ENCODE peak calls at places on chromosomes 13 and 19, in nine cellular contexts. One of them, this sample, is unnamed.

GRCh38 chr13:51152713-51153112 is 41.6 kb upstream of the C13orf42 start:
- DNase-seq in ureter: no peak
- DNase-seq in CD8-positive, alpha-beta T cell: no peak
- DNase-seq in effector memory CD4-positive, alpha-beta T cell: no peak
- DNase-seq in SW 1271: no peak
- DNase-seq in stimulated activated CD8-positive, alpha-beta memory T cell treated with anti-CD3 and anti-CD28 coated beads, Interleukin-15, amount 100 ng/mL, for 24 hours: no peak
- DNase-seq in T follicular helper cell: no peak
- DNase-seq in progenitor cell of endocrine pancreas: no peak
- DNase-seq in fibroblast of lung: no peak
- DNase-seq in this sample: no peak

GRCh38 chr19:2228157-2229030 is 7.7 kb downstream of the PLEKHJ1 start:
- DNase-seq in SW 1271: no peak
- DNase-seq in progenitor cell of endocrine pancreas: no peak
- DNase-seq in ureter: no peak
- DNase-seq in effector memory CD4-positive, alpha-beta T cell: no peak
- DNase-seq in fibroblast of lung: no peak
- DNase-seq in stimulated activated CD8-positive, alpha-beta memory T cell treated with anti-CD3 and anti-CD28 coated beads, Interleukin-15, amount 100 ng/mL, for 24 hours: no peak
- DNase-seq in T follicular helper cell: no peak
- DNase-seq in CD8-positive, alpha-beta T cell: no peak
- DNase-seq in this sample: no peak

GRCh38 chr13:114007566-114007965 is 33.7 kb upstream of the C13orf46 start:
- DNase-seq in progenitor cell of endocrine pancreas: no peak
- DNase-seq in SW 1271: no peak
- DNase-seq in fibroblast of lung: no peak
- DNase-seq in T follicular helper cell: no peak
- DNase-seq in ureter: no peak
- DNase-seq in effector memory CD4-positive, alpha-beta T cell: no peak
- DNase-seq in CD8-positive, alpha-beta T cell: no peak
- DNase-seq in stimulated activated CD8-positive, alpha-beta memory T cell treated with anti-CD3 and anti-CD28 coated beads, Interleukin-15, amount 100 ng/mL, for 24 hours: no peak
- DNase-seq in this sample: no peak

GRCh38 chr19:48290341-48290922 is 20.6 kb downstream of the ZNF114 start:
- DNase-seq in SW 1271: no peak
- DNase-seq in stimulated activated CD8-positive, alpha-beta memory T cell treated with anti-CD3 and anti-CD28 coated beads, Interleukin-15, amount 100 ng/mL, for 24 hours: no peak
- DNase-seq in CD8-positive, alpha-beta T cell: no peak
- DNase-seq in progenitor cell of endocrine pancreas: no peak
- DNase-seq in T follicular helper cell: no peak
- DNase-seq in effector memory CD4-positive, alpha-beta T cell: no peak
- DNase-seq in ureter: no peak
- DNase-seq in fibroblast of lung: peak
- DNase-seq in this sample: peak

GRCh38 chr13:51793570-51794273 is 10.2 kb downstream of the DHRS12 start:
- DNase-seq in CD8-positive, alpha-beta T cell: no peak
- DNase-seq in ureter: no peak
- DNase-seq in fibroblast of lung: peak
- DNase-seq in progenitor cell of endocrine pancreas: no peak
- DNase-seq in effector memory CD4-positive, alpha-beta T cell: no peak
- DNase-seq in SW 1271: peak
- DNase-seq in stimulated activated CD8-positive, alpha-beta memory T cell treated with anti-CD3 and anti-CD28 coated beads, Interleukin-15, amount 100 ng/mL, for 24 hours: no peak
- DNase-seq in T follicular helper cell: no peak
- DNase-seq in this sample: no peak

GRCh38 chr13:112450567-112451240 is 74.5 kb downstream of the SPACA7 start:
- DNase-seq in ureter: no peak
- DNase-seq in progenitor cell of endocrine pancreas: no peak
- DNase-seq in stimulated activated CD8-positive, alpha-beta memory T cell treated with anti-CD3 and anti-CD28 coated beads, Interleukin-15, amount 100 ng/mL, for 24 hours: no peak
- DNase-seq in SW 1271: no peak
- DNase-seq in T follicular helper cell: no peak
- DNase-seq in CD8-positive, alpha-beta T cell: no peak
- DNase-seq in effector memory CD4-positive, alpha-beta T cell: no peak
- DNase-seq in fibroblast of lung: no peak
- DNase-seq in this sample: no peak

GRCh38 chr13:107421028-107421427 is 794.3 kb downstream of the LIG4 start:
- DNase-seq in SW 1271: no peak
- DNase-seq in progenitor cell of endocrine pancreas: no peak
- DNase-seq in CD8-positive, alpha-beta T cell: no peak
- DNase-seq in ureter: no peak
- DNase-seq in effector memory CD4-positive, alpha-beta T cell: no peak
- DNase-seq in T follicular helper cell: no peak
- DNase-seq in fibroblast of lung: peak
- DNase-seq in stimulated activated CD8-positive, alpha-beta memory T cell treated with anti-CD3 and anti-CD28 coated beads, Interleukin-15, amount 100 ng/mL, for 24 hours: no peak
- DNase-seq in this sample: no peak

GRCh38 chr13:44806841-44807240 is 182.4 kb downstream of the NUFIP1 start:
- DNase-seq in stimulated activated CD8-positive, alpha-beta memory T cell treated with anti-CD3 and anti-CD28 coated beads, Interleukin-15, amount 100 ng/mL, for 24 hours: no peak
- DNase-seq in SW 1271: no peak
- DNase-seq in CD8-positive, alpha-beta T cell: no peak
- DNase-seq in ureter: no peak
- DNase-seq in progenitor cell of endocrine pancreas: no peak
- DNase-seq in T follicular helper cell: no peak
- DNase-seq in effector memory CD4-positive, alpha-beta T cell: no peak
- DNase-seq in fibroblast of lung: no peak
- DNase-seq in this sample: no peak

GRCh38 chr19:7870571-7871279 is 3.5 kb downstream of the PRR36 start:
- DNase-seq in fibroblast of lung: peak
- DNase-seq in CD8-positive, alpha-beta T cell: peak
- DNase-seq in ureter: peak
- DNase-seq in progenitor cell of endocrine pancreas: no peak
- DNase-seq in effector memory CD4-positive, alpha-beta T cell: peak
- DNase-seq in SW 1271: peak
- DNase-seq in stimulated activated CD8-positive, alpha-beta memory T cell treated with anti-CD3 and anti-CD28 coated beads, Interleukin-15, amount 100 ng/mL, for 24 hours: no peak
- DNase-seq in T follicular helper cell: peak
- DNase-seq in this sample: peak

This sample was measured in HuH-7.5.